ENCODE peak calls at places on chromosome 12, in four cellular contexts. R is AG04450, W is OCI-LY7, A is HFF-Myc. Q is an unnamed sample.

GRCh38 chr12:93734784-93735183 is 57.6 kb downstream of the CRADD start:
- DNase-seq in R (no peak), W (no peak), A (no peak), Q (no peak)

GRCh38 chr12:76127588-76127987 is 43.1 kb upstream of the NAP1L1 start:
- DNase-seq in R (no peak), W (no peak), A (no peak), Q (no peak)

GRCh38 chr12:75831413-75831812 is 200.2 kb downstream of the PHLDA1 start:
- DNase-seq in R (no peak), W (no peak), A (no peak), Q (no peak)

GRCh38 chr12:6369916-6370575 is 5.3 kb downstream of the SCNN1A start:
- DNase-seq in R (no peak), W (no peak), A (no peak), Q (no peak)

GRCh38 chr12:38124247-38125012 is 192.1 kb upstream of the ALG10B start:
- DNase-seq in R (no peak), W (no peak), A (no peak), Q (no peak)

GRCh38 chr12:75476076-75476475 is 4.5 kb upstream of the GLIPR1 start:
- DNase-seq in R (no peak), W (no peak), A (no peak), Q (no peak)

GRCh38 chr12:94260017-94260416 is 111.6 kb downstream of the PLXNC1 start:
- DNase-seq in R (no peak), W (no peak), A (no peak), Q (no peak)

GRCh38 chr12:12443482-12443881 is 86.6 kb downstream of the BORCS5 start:
- DNase-seq in R (no peak), W (no peak), A (no peak), Q (no peak)

GRCh38 chr12:72236071-72236705 is 36.0 kb upstream of the TRHDE start:
- DNase-seq in R (no peak), W (no peak), A (no peak), Q (no peak)

DNA sequence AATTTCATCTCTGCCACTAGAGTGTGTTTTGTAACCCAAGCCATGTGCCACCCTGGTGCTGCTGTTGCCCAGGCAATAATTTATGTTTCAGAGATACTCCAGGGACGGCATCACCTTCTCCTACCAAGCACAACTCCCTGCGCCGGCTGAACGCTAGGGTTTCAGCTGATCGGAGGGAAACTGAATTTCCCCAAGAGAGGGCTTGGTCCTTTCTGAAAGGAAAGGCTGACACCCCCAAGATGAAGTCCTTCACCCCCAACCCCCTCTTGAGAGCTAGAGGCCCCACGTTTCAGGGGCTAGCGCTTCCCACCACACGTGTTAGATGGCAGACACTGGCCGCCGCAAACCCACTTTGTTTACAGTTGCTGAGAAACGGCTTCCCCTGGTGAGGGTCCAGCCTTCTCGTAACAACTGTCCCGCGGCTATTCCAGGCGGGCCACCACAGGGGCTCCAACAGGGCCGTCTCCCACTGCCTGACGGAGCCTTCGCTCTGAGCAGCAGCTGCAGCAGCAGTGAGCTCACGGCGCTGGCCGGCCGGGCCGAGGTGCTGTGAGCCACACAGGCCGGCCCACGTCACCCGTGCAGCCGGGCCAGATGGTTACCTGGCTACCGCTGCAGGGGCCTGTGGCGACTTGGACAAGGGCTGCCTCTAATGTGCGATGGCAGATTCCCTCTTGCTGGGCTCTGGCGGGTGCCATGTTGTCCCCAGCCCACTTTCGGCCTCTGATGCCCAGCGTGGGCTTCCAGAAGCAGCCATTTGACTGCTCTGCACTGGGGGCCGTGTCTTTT is 66.4 kb downstream of the TESC start:
- DNase-seq in R (no peak), W (no peak), A (no peak), Q (no peak)
- H3K4me3 ChIP-seq in R (no peak), W (no peak), A (no peak), Q (no peak)

GRCh38 chr12:30752255-30752654 is 2.5 kb downstream of the CAPRIN2 start:
- DNase-seq in R (no peak), W (no peak), A (no peak), Q (no peak)
- H3K4me3 ChIP-seq in R (no peak), W (no peak), A (no peak), Q (no peak)

GRCh38 chr12:40107803-40108620 is 2.1 kb upstream of the SLC2A13 start:
- DNase-seq in R (no peak), W (no peak), A (no peak), Q (no peak)

GRCh38 chr12:40106202-40106533 is 287 bp upstream of the SLC2A13 start:
- DNase-seq in R (no peak), W (no peak), A (no peak), Q (no peak)

GRCh38 chr12:40105515-40106201 is at the start of gene SLC2A13:
- DNase-seq in R (peak), W (peak), A (no peak), Q (peak)

GRCh38 chr12:40106655-40107054 is 774 bp upstream of the SLC2A13 start:
- DNase-seq in R (no peak), W (no peak), A (no peak), Q (no peak)

DNA sequence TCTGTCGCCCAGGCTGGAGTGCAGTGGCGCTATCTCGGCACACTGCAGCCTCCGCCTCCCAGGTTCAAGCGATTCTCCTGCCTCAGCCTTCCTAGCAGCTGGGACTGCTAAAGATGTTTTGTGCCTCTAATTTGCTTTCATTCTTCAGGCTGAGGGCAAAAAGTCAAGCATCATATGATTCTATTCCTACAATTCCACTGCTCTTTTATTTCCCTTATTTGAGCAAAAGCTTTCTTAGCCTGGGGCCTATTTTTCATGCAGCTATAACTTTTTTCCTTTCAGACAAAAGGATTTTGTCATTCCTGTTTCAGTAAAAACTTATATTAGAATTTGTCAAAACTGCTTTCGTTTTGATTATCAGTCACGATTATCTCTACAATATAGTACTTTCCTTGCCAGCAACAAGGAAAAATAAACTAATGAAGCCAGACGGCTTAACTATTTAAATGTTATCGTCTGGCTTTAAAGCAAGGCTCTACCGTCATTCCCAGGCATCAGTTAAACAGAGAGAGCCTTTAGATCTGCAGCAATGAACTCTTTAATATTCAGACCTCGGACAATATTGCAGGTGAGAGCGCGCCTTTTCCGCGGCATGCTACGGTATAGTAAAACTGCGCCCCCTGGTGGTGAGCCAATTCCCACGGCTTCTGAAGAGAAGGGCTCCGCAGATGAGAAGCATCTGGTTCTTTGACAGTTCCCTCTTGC is 1.4 kb upstream of the SLC2A13 start:
- DNase-seq in R (peak), W (peak), A (peak), Q (peak)
- H3K4me3 ChIP-seq in R (peak), W (peak), A (peak), Q (peak)

GRCh38 chr12:67826946-67827719 is 162.1 kb upstream of the IFNG-AS1 start:
- DNase-seq in R (no peak), W (no peak), A (no peak), Q (no peak)
- H3K4me3 ChIP-seq in R (peak), W (no peak), A (peak), Q (no peak)

GRCh38 chr12:79927772-79928474 is 7.0 kb downstream of the PPP1R12A start:
- DNase-seq in R (no peak), W (peak), A (no peak), Q (peak)
- H3K4me3 ChIP-seq in R (no peak), W (no peak), A (no peak), Q (no peak)

DNA sequence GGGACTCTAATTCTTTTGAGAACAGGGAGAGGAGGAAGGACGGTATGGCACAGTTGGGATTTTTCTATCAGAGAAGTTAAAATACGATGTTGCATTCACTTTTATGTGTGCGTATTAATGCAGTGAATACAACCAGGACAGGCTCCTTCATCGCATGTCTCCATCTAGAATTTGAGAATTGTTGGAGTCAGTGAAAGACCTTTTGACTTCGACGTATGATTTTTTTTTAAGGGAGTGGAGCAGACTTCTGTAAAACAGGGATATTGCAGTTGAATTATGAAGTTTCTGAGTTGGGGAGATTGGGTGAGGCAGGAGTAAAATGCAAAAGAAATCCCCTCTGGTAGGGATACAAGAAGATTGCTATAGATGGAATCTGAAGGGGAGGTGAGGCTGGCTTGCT is 9.6 kb upstream of the TBX3 start:
- DNase-seq in R (no peak), W (no peak), A (no peak), Q (no peak)
- H3K4me3 ChIP-seq in R (peak), W (no peak), A (peak), Q (no peak)

GRCh38 chr12:9864913-9865675 is 4.1 kb downstream of the CLEC2B start:
- DNase-seq in R (no peak), W (no peak), A (no peak), Q (peak)

GRCh38 chr12:9867531-9867930 is 1.6 kb downstream of the CLEC2B start:
- DNase-seq in R (no peak), W (no peak), A (no peak), Q (peak)

GRCh38 chr12:9868271-9868815 is 811 bp downstream of the CLEC2B start:
- DNase-seq in R (no peak), W (peak), A (no peak), Q (peak)

GRCh38 chr12:9868951-9869306 is 225 bp downstream of the CLEC2B start:
- DNase-seq in R (no peak), W (no peak), A (no peak), Q (no peak)

DNA sequence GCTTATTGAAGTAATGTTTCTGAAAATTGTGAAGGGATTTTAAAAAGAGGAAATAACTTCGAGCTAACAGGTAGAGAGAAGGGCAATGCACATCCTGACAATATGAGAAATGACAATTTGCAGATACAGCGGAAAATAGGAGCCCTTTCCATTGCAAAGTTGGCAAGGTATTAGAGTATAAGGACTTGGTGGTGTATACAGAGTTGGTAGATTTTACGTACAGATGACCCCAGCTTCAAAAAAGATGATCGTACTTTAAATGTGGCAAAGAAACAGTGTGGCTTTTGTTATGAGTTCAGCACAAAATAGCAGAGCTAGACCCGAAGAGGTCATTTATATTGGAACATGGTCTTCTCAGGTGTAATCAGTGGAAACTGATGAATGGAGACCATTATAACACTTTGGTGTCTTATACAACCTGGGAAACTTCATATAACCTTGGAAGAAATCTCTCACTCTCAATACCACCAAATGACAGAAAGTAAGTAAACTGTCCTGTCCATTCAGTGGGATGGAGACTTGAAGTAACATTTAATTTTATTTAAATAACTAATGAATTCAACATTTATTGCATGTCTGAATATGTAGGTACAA is 2.3 kb downstream of the CLEC2B start:
- DNase-seq in R (no peak), W (peak), A (no peak), Q (peak)
- H3K4me3 ChIP-seq in R (no peak), W (peak), A (no peak), Q (peak)

DNA sequence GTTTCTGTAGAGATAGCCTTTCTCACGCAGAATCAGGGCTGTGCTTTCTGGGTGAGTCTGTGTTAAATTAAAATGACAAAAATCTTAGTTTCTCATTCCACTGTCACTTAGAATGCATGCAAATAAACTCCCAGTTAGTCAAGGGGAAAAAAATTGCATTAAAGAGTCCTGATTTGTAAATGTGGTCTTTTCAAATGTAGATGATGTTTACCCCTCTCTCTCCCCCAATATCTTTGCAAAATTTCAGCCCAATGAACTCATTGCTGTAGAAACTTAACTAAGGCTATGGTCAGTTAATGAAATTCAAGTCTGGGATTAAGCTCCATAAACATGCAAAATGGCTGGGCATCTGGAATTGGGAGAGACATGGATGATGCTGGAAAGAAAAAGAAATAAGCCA is 77.9 kb upstream of the MGAT4C start:
- DNase-seq in R (no peak), W (no peak), A (no peak), Q (no peak)
- H3K4me3 ChIP-seq in R (no peak), W (no peak), A (no peak), Q (no peak)

GRCh38 chr12:131810672-131811071 is 17.5 kb upstream of the MMP17 start:
- DNase-seq in R (no peak), W (no peak), A (no peak), Q (no peak)

GRCh38 chr12:131806654-131807053 is 21.5 kb upstream of the MMP17 start:
- DNase-seq in R (no peak), W (no peak), A (no peak), Q (no peak)

GRCh38 chr12:131803995-131804521 is 24.1 kb upstream of the MMP17 start:
- DNase-seq in R (peak), W (no peak), A (no peak), Q (no peak)

DNA sequence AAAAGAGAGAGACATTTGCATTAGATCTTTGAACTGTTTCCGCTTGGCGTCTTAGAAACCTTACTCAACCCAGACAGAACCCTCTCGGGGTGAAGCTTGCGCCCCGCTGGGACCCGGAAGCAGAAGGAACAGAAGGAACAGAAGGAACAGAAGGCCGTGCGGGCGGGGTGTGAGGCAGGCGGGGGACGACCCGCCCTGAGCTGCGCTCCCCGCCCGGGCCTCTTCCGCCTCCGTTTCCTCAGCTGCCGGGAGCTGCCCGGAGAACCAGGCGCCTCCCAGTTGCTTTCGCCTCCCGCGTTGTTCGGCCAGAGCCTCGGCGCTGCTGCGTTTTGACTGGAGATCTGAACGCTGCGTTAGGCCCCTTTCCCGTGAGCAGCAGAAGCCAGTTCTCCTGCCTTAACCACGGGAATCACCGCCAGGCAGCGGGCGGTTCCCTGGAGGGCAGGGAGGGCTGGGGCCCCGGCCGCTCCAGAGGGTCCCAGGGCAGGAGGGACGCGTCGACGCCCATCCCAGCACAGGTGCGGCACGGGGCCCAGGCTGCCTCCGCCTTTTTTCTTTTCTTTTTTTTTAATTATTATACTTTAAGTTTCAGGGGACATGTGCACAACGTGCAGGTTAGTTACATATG is 19.3 kb upstream of the MMP17 start:
- DNase-seq in R (no peak), W (peak), A (no peak), Q (no peak)
- H3K4me3 ChIP-seq in R (no peak), W (peak), A (no peak), Q (no peak)

GRCh38 chr12:106745181-106745745 is 29.2 kb upstream of the RIC8B start:
- DNase-seq in R (no peak), W (no peak), A (no peak), Q (no peak)

GRCh38 chr12:106741247-106741646 is 33.2 kb upstream of the RIC8B start:
- DNase-seq in R (no peak), W (no peak), A (no peak), Q (no peak)

GRCh38 chr12:106743270-106743988 is 31.1 kb upstream of the RIC8B start:
- DNase-seq in R (no peak), W (no peak), A (no peak), Q (no peak)

GRCh38 chr12:106747973-106748436 is 26.5 kb upstream of the RIC8B start:
- DNase-seq in R (no peak), W (no peak), A (no peak), Q (peak)

GRCh38 chr12:106744600-106744999 is 29.9 kb upstream of the RIC8B start:
- DNase-seq in R (no peak), W (no peak), A (no peak), Q (no peak)
- H3K4me3 ChIP-seq in R (no peak), W (no peak), A (no peak), Q (no peak)